ENCODE peak calls at places on chromosomes 3 and 15, in five cellular contexts. W is heart left ventricle, Q is AG04450, V is body of pancreas, S is A549. I is an unnamed sample.

GRCh38 chr3:71629289-71630252 is 46.0 kb upstream of the FOXP1 start:
- DNase-seq in W (peak; percentile 16), Q (peak; percentile 33), V (no peak), S (no peak), I (no peak)

GRCh38 chr3:179760944-179761343 is 108.1 kb downstream of the USP13 start:
- DNase-seq in W (no peak), Q (peak; percentile 18), V (no peak), S (peak; percentile 33), I (no peak)

GRCh38 chr15:63221346-63221745 is 31.9 kb downstream of the RAB8B start:
- DNase-seq in W (peak; percentile 50), Q (no peak), V (peak; percentile 15), S (no peak), I (no peak)

GRCh38 chr3:156563900-156564682 is 9.2 kb upstream of the SSR3 start:
- DNase-seq in W (no peak), Q (no peak), V (no peak), S (no peak), I (no peak)

GRCh38 chr3:74906181-74906580 is 291.7 kb upstream of the CNTN3 start:
- DNase-seq in W (no peak), Q (no peak), V (no peak), S (no peak), I (no peak)

GRCh38 chr15:70049115-70049514 is 48.6 kb downstream of the TLE3 start:
- DNase-seq in W (no peak), Q (no peak), V (no peak), S (no peak), I (no peak)

GRCh38 chr15:41104234-41104633 is 11.8 kb downstream of the INO80 start:
- DNase-seq in W (no peak), Q (peak; percentile 11), V (no peak), S (no peak), I (no peak)

GRCh38 chr15:55552461-55552860 is 35.7 kb downstream of the PYGO1 start:
- DNase-seq in W (no peak), Q (no peak), V (no peak), S (no peak), I (no peak)

GRCh38 chr15:80984856-80985255 is 4.8 kb downstream of the MESD start:
- DNase-seq in W (no peak), Q (no peak), V (no peak), S (no peak), I (no peak)

GRCh38 chr3:35633332-35634124 is 5.8 kb upstream of the ARPP21 start:
- DNase-seq in W (no peak), Q (no peak), V (no peak), S (no peak), I (no peak)

GRCh38 chr15:68623301-68623892 is 44.6 kb downstream of the CORO2B start:
- DNase-seq in W (no peak), Q (no peak), V (no peak), S (no peak), I (no peak)

GRCh38 chr3:156668073-156668763 is 6.2 kb upstream of the TIPARP start:
- DNase-seq in W (no peak), Q (no peak), V (no peak), S (no peak), I (no peak)

GRCh38 chr3:135992072-135992471 is 26.5 kb downstream of the PPP2R3A start:
- DNase-seq in W (no peak), Q (peak; percentile 53), V (no peak), S (no peak), I (peak; percentile 73)

GRCh38 chr3:23646201-23646955 is 159.4 kb upstream of the UBE2E1 start:
- DNase-seq in W (no peak), Q (no peak), V (no peak), S (no peak), I (no peak)

GRCh38 chr15:73515520-73515919 is 72.6 kb downstream of the REC114 start:
- DNase-seq in W (no peak), Q (no peak), V (no peak), S (no peak), I (no peak)

GRCh38 chr3:103767635-103768034 is 1332.8 kb downstream of the ZPLD1 start:
- DNase-seq in W (no peak), Q (no peak), V (no peak), S (no peak), I (no peak)

GRCh38 chr3:25555695-25556094 is 109.0 kb downstream of the TOP2B start:
- DNase-seq in W (no peak), Q (no peak), V (no peak), S (no peak), I (no peak)

GRCh38 chr15:72365844-72366243 is 10.0 kb downstream of the HEXA start:
- DNase-seq in W (no peak), Q (no peak), V (no peak), S (no peak), I (no peak)

GRCh38 chr15:98174286-98174685 is 213.8 kb downstream of the ARRDC4 start:
- DNase-seq in W (no peak), Q (no peak), V (no peak), S (peak; percentile 9), I (no peak)

GRCh38 chr3:192935441-192935840 is 17.8 kb upstream of the MB21D2 start:
- DNase-seq in W (no peak), Q (peak; percentile 30), V (no peak), S (no peak), I (no peak)

GRCh38 chr15:78750566-78750965 is 60.7 kb downstream of the ADAMTS7 start:
- DNase-seq in W (no peak), Q (no peak), V (peak; percentile 38), S (no peak), I (no peak)

GRCh38 chr3:14577897-14578296 is 37.8 kb upstream of the GRIP2 start:
- DNase-seq in W (no peak), Q (no peak), V (no peak), S (no peak), I (no peak)

GRCh38 chr3:72836923-72837322 is 11.3 kb downstream of the SHQ1 start:
- DNase-seq in W (peak; percentile 79), Q (no peak), V (peak; percentile 90), S (no peak), I (no peak)

GRCh38 chr3:44988073-44988472 is 12.0 kb downstream of the EXOSC7 start:
- DNase-seq in W (no peak), Q (no peak), V (no peak), S (no peak), I (no peak)

GRCh38 chr15:49046113-49046883 is at the start of gene SECISBP2L:
- DNase-seq in W (peak; percentile 96), Q (peak; percentile 77), V (peak; percentile 93), S (peak; percentile 93), I (peak; percentile 73)
- TF ChIP-seq CTCF in W (peak; percentile 12), Q (no peak), V (peak; percentile 52), S (peak; percentile 34), I (peak; percentile 55)

DNA sequence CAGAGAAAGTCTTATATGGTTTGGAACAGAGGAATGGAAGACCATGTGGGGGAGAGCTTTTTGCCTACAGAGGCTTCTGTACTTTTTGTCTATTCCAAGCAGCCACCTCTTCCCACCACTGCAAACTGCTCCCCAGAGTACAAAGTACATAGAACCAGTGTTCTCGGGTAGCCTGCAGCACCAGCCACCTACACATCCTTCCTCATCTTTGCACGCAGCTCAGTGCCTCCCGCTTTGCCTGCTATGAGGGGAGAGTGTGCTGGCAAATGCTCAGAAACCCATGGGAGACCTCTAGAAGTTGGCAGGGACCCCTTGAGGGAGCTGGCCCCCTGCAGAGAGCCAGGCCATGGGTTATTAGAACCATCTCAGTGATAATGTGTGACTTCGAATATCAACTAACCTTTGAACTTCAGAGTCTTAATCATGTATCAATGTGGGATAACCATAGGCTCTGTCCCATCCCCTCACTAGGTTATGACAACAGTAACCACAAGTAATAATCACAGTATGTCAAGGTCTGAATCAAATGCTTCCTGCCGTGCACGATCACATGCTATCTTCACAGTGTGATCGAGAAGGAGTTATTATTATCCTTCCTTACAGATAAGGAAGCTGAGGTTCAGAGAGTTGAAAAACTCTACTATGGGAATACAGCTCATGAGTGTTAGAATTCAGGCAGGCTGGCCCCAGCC is 22.8 kb upstream of the SMAD3 start:
- DNase-seq in W (no peak), Q (no peak), V (no peak), S (no peak), I (no peak)
- H3K4me3 ChIP-seq in W (no peak overlapping the region), Q (no peak overlapping the region), V (no peak overlapping the region), S (no peak overlapping the region), I (no peak overlapping the region)

GRCh38 chr3:195188530-195188917 is 82.4 kb downstream of the XXYLT1 start:
- DNase-seq in W (no peak), Q (no peak), V (no peak), S (no peak), I (no peak)
- TF ChIP-seq CTCF in W (no peak), Q (peak; percentile 34), V (no peak), S (no peak), I (no peak)

DNA sequence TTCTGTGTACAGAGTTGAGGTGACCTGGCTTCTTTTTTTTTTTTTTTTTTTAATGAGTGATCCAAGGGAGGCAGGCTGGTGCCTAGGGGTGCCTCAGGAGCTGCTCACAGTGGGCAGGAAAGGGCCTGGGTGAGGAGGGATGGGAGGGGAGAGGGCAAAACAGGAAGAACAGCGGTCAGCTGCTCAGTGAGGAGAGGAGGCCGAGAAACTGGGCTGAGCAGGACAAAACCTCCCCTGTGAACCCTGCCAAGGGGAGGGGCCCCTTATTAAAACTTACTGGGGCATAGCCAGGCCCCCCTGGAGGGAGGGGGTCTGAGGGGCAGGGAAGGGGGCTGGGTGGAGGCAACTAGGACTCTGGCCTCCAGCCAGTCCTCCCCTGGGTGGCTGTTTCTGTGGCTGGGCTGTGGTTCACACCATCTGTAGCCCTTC is 3.5 kb downstream of the PLEKHO2 start:
- DNase-seq in W (peak; percentile 68), Q (no peak), V (no peak), S (no peak), I (no peak)
- H3K4me3 ChIP-seq in W (peak overlapping the region; percentile 100), Q (peak overlapping the region; percentile 96), V (no peak overlapping the region), S (no peak overlapping the region), I (no peak overlapping the region)